ENCODE peak calls at places on chromosomes 2 and 18, in four cellular contexts. G is HFF-Myc, C is A549, R is fibroblast of lung. L is an unnamed sample.

GRCh38 chr2:70767094-70767698 is 804 bp downstream of the ADD2 start:
- DNase-seq in G (no peak), C (peak; percentile 42), R (no peak), L (no peak)

GRCh38 chr2:126467367-126468054 is 188.4 kb upstream of the GYPC start:
- DNase-seq in G (no peak), C (no peak), R (no peak), L (no peak)

GRCh38 chr2:79619976-79620375 is 107.1 kb downstream of the CTNNA2 start:
- DNase-seq in G (no peak), C (no peak), R (peak; percentile 76), L (no peak)

GRCh38 chr2:45210466-45211195 is 201.4 kb upstream of the SIX2 start:
- DNase-seq in G (no peak), C (peak; percentile 19), R (no peak), L (no peak)

GRCh38 chr2:111938392-111938791 is 40.0 kb downstream of the MERTK start:
- DNase-seq in G (no peak), C (no peak), R (no peak), L (no peak)

GRCh38 chr18:74123200-74123599 is 24.4 kb downstream of the FBXO15 start:
- DNase-seq in G (no peak), C (no peak), R (no peak), L (no peak)

GRCh38 chr2:176281267-176281666 is 12.0 kb downstream of the MTX2 start:
- DNase-seq in G (no peak), C (no peak), R (peak; percentile 81), L (peak; percentile 47)

GRCh38 chr2:45282646-45283045 is 273.4 kb upstream of the SIX2 start:
- DNase-seq in G (no peak), C (no peak), R (no peak), L (no peak)

GRCh38 chr2:30410217-30410616 is 36.8 kb upstream of the LCLAT1 start:
- DNase-seq in G (no peak), C (peak; percentile 83), R (peak; percentile 90), L (no peak)

GRCh38 chr2:130183500-130184373 is 1.7 kb downstream of the MZT2B start:
- DNase-seq in G (no peak), C (no peak), R (peak; percentile 39), L (no peak)

GRCh38 chr2:170714156-170715061 is 728 bp upstream of the SP5 start:
- DNase-seq in G (no peak), C (peak; percentile 6), R (no peak), L (no peak)

GRCh38 chr2:20561703-20562454 is 89.0 kb downstream of the HS1BP3 start:
- DNase-seq in G (no peak), C (no peak), R (peak; percentile 89), L (no peak)

GRCh38 chr2:61470122-61470951 is 550 bp downstream of the USP34 start:
- DNase-seq in G (peak; percentile 6), C (peak; percentile 90), R (peak; percentile 66), L (no peak)

GRCh38 chr2:235011607-235011928 is 59.8 kb downstream of the SH3BP4 start:
- DNase-seq in G (no peak), C (no peak), R (no peak), L (no peak)

GRCh38 chr18:46892842-46893241 is 24.5 kb downstream of the PIAS2 start:
- DNase-seq in G (no peak), C (no peak), R (no peak), L (no peak)

GRCh38 chr2:119005081-119005480 is 63.1 kb downstream of the MARCO start:
- DNase-seq in G (no peak), C (no peak), R (peak; percentile 13), L (no peak)

GRCh38 chr2:212409560-212409959 is 129.0 kb downstream of the ERBB4 start:
- DNase-seq in G (no peak), C (no peak), R (peak; percentile 19), L (no peak)

GRCh38 chr2:122523143-122523542 is 767.7 kb downstream of the TSN start:
- DNase-seq in G (no peak), C (no peak), R (no peak), L (no peak)

DNA sequence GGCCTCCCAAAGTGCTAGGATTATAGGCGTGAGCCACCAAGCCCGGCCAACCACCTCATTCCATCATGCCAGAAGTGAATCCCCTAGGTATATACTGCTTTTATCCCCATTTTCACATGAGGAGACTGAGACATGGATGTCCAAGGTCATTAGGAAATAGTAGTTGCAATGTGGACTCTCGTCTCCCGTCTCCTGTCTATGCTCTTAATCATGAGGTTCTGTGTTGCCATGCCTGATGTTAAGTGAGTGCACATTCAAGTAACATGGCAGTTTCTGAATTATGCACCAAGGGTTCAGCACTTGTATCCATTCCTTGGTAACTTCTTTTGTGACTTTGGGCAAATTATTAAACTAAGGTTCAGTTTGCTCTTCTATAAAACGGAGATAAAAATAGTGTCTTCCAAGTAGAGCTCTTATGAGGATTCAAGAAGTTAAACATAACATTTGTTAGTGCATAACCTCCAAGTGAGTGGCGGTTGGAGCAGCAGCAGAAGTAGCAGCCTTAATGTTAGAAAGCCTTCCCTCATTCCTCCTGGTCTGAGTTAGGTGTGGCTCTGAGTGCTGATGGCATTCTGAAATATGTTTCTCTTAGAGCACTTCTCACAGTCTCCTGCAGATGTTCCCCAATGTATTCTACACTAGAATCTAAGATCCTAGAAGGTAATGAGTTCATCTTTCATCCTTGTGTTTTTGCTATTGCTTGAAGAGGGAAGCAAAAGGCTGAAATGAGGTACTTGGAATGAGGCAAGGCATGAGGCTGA is 21.9 kb downstream of the SOCS6 start:
- DNase-seq in G (no peak), C (peak; percentile 64), R (no peak), L (no peak)
- TF ChIP-seq CTCF in G (no peak), C (no peak), R (no peak), L (no peak)

DNA sequence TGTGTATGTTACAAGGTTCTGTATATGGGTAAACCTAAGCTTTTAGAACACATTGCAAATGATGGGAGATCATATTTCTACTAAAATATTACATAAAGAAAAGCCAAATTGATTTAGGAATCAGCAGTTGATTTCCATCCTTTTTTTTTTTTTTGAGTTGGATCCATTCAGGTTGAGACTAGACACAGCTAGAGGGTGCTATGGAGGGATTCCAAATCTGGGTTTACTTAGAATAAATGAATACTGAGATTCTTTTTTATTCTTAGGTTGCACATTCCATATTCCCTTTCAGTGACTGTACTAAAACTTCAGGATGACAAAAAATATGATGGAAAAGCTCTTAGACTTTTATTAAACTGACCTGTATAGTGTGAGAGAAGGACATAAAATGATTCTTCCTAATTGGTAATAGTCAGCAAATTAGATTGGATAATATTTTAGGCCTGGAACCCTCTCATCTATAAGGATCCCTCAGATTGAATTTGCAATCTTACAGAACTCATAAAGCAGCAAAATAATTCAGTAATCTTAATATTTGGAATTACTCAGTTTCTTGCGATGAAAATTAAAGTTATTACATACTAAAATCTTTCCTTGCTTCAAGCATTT is 183.3 kb upstream of the SESTD1 start:
- DNase-seq in G (no peak), C (no peak), R (no peak), L (no peak)
- TF ChIP-seq CTCF in G (peak; percentile 15), C (no peak), R (no peak), L (peak; percentile 33)

GRCh38 chr2:240296611-240297552 is 138.6 kb upstream of the GPC1 start:
- DNase-seq in G (no peak), C (no peak), R (no peak), L (no peak)
- TF ChIP-seq CTCF in G (no peak), C (no peak), R (no peak), L (no peak)

DNA sequence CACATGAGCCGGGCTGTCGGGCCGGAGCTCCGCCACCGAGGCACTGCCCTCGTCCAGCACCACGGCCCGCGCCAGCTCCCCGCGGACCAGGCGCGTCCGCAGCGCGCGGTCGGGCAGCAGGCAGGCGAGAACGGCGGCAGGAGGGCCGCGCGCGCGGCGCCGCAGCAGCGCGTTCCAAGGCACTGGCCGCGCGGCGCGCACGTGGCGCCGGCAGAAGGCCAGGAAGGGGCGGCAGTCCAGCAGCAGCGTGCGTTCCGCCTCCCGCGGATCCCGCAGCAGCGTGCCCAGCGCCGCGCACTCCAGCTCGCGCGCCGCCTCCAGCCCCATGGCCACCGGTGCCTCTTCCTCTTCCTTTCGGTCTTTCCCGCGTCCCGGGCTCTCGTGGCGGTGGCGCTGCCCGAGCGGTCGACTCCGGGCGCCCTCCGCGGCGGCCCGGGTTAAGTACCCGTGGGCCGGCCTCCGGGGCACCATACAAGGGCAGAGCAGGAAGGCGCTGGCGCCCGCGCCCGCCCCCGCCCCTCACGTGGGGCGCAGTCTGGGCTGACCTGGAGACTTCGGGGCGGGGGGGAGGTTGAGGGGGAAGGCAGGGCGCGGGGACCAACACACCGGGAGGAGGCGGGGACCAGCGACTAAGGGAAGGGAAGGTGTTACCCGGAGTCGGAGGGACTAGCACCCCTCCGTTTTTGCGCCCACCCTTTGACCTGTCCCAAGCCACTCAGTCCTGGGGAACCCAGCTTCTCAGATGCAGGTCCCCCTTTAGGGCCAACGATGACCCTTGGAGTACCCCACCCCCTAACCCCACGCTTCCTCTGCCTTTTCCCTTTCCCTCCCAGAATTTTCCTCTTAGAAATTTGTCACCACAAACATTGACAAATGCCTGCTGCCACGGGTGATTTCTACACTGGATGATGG is at the start of gene DUSP2:
- DNase-seq in G (no peak), C (peak; percentile 41), R (peak; percentile 78), L (no peak)
- TF ChIP-seq CTCF in G (no peak), C (no peak), R (no peak), L (no peak)

GRCh38 chr18:62938451-62938850 is 223.1 kb downstream of the PHLPP1 start:
- DNase-seq in G (no peak), C (no peak), R (no peak), L (no peak)

GRCh38 chr18:62937065-62937464 is 221.7 kb downstream of the PHLPP1 start:
- DNase-seq in G (no peak), C (peak; percentile 20), R (no peak), L (no peak)

GRCh38 chr18:62938006-62938405 is 222.7 kb downstream of the PHLPP1 start:
- DNase-seq in G (no peak), C (no peak), R (peak; percentile 51), L (peak; percentile 58)

GRCh38 chr18:62933261-62933887 is 218.0 kb downstream of the PHLPP1 start:
- DNase-seq in G (no peak), C (no peak), R (no peak), L (no peak)

GRCh38 chr18:62935994-62936393 is 220.7 kb downstream of the PHLPP1 start:
- DNase-seq in G (no peak), C (no peak), R (no peak), L (no peak)
- TF ChIP-seq CTCF in G (no peak), C (no peak), R (no peak), L (no peak)

DNA sequence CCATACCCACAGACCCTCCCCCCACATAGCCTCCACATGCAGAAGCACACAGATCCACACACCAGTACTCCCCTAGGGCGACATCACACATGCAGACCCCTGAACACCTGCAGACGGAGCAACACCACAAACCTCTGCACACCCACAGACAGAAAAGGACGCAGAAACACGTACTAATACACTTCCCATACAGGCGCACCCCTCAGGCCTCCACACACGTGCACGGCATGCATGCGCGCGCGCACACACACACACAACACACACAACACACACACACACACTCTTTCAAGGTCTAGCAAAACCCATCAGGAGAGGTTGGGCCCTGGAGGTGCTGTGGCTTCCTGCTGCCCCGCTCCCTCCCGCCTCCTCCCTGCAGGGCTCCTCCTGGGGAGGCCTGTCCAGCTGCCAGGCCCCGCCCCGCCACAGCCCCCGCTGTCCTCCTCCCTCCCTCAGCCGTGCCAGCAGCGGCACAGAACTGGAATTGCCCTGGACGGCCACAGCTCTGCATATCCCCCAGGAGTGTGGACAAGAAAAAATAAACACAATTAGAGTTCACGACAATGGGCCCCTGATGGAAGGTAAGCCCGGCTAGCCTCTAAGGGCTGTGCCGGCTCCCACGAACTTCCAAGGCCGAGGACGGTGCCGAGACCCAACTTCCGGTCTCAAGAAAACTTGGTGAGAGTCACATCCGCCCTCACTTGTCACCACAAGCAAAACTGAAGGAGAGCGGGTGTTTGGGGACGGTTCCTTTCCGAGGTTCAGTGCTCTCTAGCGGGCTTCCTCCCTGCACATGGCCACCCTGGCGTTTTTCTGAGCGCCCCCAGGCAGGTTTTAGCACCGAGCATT is 6.8 kb downstream of the ZFP36L2 start:
- DNase-seq in G (peak; percentile 85), C (peak; percentile 93), R (peak; percentile 89), L (no peak)
- TF ChIP-seq CTCF in G (no peak), C (no peak), R (no peak), L (peak; percentile 6)

GRCh38 chr2:195404650-195405049 is 252.4 kb upstream of the SLC39A10 start:
- DNase-seq in G (no peak), C (no peak), R (no peak), L (no peak)
- TF ChIP-seq CTCF in G (no peak), C (no peak), R (no peak), L (no peak)

L was measured in AG09309.